ENCODE peak calls at places on chromosome 22, in eight cellular contexts. One of them, this sample, is unnamed.

GRCh38 chr22:22855617-22856308 is 31.9 kb upstream of the IGLL5 start:
- DNase-seq in A549: no peak
- DNase-seq in CD4-positive, CD25-positive, alpha-beta regulatory T cell: no peak
- DNase-seq in heart right ventricle: no peak
- DNase-seq in tibial nerve: no peak
- DNase-seq in breast epithelium: no peak
- DNase-seq in dorsolateral prefrontal cortex: no peak
- DNase-seq in ovary: no peak
- DNase-seq in this sample: no peak

GRCh38 chr22:24410110-24410856 is 17.1 kb upstream of the ADORA2A start:
- DNase-seq in A549: no peak
- DNase-seq in CD4-positive, CD25-positive, alpha-beta regulatory T cell: no peak
- DNase-seq in heart right ventricle: no peak
- DNase-seq in tibial nerve: no peak
- DNase-seq in breast epithelium: no peak
- DNase-seq in dorsolateral prefrontal cortex: no peak
- DNase-seq in ovary: no peak
- DNase-seq in this sample: no peak

GRCh38 chr22:37967637-37968451 is 14.3 kb downstream of the POLR2F start:
- DNase-seq in A549: no peak
- DNase-seq in CD4-positive, CD25-positive, alpha-beta regulatory T cell: no peak
- DNase-seq in heart right ventricle: no peak
- DNase-seq in tibial nerve: no peak
- DNase-seq in breast epithelium: no peak
- DNase-seq in dorsolateral prefrontal cortex: no peak
- DNase-seq in ovary: no peak
- DNase-seq in this sample: no peak

GRCh38 chr22:35065796-35066218 is at the start of gene ISX:
- DNase-seq in A549: no peak
- DNase-seq in CD4-positive, CD25-positive, alpha-beta regulatory T cell: no peak
- DNase-seq in heart right ventricle: no peak
- DNase-seq in tibial nerve: no peak
- DNase-seq in breast epithelium: no peak
- DNase-seq in dorsolateral prefrontal cortex: no peak
- DNase-seq in ovary: no peak
- DNase-seq in this sample: no peak

GRCh38 chr22:50266994-50267393 is 3.2 kb downstream of the MAPK11 start:
- DNase-seq in A549: no peak
- DNase-seq in CD4-positive, CD25-positive, alpha-beta regulatory T cell: no peak
- DNase-seq in heart right ventricle: no peak
- DNase-seq in tibial nerve: no peak
- DNase-seq in breast epithelium: no peak
- DNase-seq in dorsolateral prefrontal cortex: no peak
- DNase-seq in ovary: no peak
- DNase-seq in this sample: no peak

GRCh38 chr22:24474221-24474620 is 20.9 kb upstream of the UPB1 start:
- DNase-seq in A549: no peak
- DNase-seq in CD4-positive, CD25-positive, alpha-beta regulatory T cell: no peak
- DNase-seq in heart right ventricle: no peak
- DNase-seq in tibial nerve: no peak
- DNase-seq in breast epithelium: no peak
- DNase-seq in dorsolateral prefrontal cortex: no peak
- DNase-seq in ovary: no peak
- DNase-seq in this sample: no peak

GRCh38 chr22:36775966-36776669 is at the start of gene IFT27:
- DNase-seq in A549: peak
- DNase-seq in CD4-positive, CD25-positive, alpha-beta regulatory T cell: peak
- DNase-seq in heart right ventricle: peak
- DNase-seq in tibial nerve: peak
- DNase-seq in breast epithelium: peak
- DNase-seq in dorsolateral prefrontal cortex: peak
- DNase-seq in ovary: peak
- DNase-seq in this sample: peak

GRCh38 chr22:17337639-17338038 is 31.6 kb upstream of the CECR2 start:
- DNase-seq in A549: no peak
- DNase-seq in CD4-positive, CD25-positive, alpha-beta regulatory T cell: no peak
- DNase-seq in heart right ventricle: no peak
- DNase-seq in tibial nerve: no peak
- DNase-seq in breast epithelium: no peak
- DNase-seq in dorsolateral prefrontal cortex: no peak
- DNase-seq in ovary: no peak
- DNase-seq in this sample: no peak

GRCh38 chr22:39177791-39178190 is 25.3 kb upstream of the CBX7 start:
- DNase-seq in A549: no peak
- DNase-seq in CD4-positive, CD25-positive, alpha-beta regulatory T cell: no peak
- DNase-seq in heart right ventricle: peak
- DNase-seq in tibial nerve: no peak
- DNase-seq in breast epithelium: peak
- DNase-seq in dorsolateral prefrontal cortex: no peak
- DNase-seq in ovary: no peak
- DNase-seq in this sample: peak

DNA sequence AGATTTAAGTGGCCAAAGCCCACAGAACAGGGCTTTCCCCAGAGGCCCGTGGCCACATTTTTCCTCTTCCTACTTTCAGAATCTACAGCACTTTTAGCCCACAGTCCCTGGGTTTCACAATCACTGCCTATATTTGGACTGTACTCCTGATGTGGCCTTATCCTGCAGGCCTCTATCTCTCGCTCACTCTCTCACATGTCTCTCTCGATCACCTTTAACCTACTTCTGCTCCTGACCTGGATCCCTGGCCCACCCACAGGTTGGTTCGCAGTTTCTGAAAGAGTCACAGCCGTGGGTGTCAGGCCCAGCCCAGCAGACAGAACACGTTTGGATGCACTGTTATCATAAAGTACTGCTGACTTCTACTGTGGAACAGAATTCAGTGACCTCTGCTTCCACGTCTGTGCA is 55.5 kb downstream of the LARGE1 start:
- DNase-seq in A549: no peak
- DNase-seq in CD4-positive, CD25-positive, alpha-beta regulatory T cell: no peak
- DNase-seq in heart right ventricle: peak
- DNase-seq in tibial nerve: no peak
- DNase-seq in breast epithelium: no peak
- DNase-seq in dorsolateral prefrontal cortex: no peak
- DNase-seq in ovary: no peak
- DNase-seq in this sample: peak
- H3K27ac ChIP-seq in A549: no peak
- H3K27ac ChIP-seq in CD4-positive, CD25-positive, alpha-beta regulatory T cell: no peak
- H3K27ac ChIP-seq in heart right ventricle: peak
- H3K27ac ChIP-seq in tibial nerve: no peak
- H3K27ac ChIP-seq in breast epithelium: no peak
- H3K27ac ChIP-seq in dorsolateral prefrontal cortex: peak
- H3K27ac ChIP-seq in ovary: peak
- H3K27ac ChIP-seq in this sample: peak

GRCh38 chr22:44583076-44583760 is 85.2 kb upstream of the RTL6 start:
- DNase-seq in A549: peak
- DNase-seq in CD4-positive, CD25-positive, alpha-beta regulatory T cell: no peak
- DNase-seq in heart right ventricle: no peak
- DNase-seq in tibial nerve: no peak
- DNase-seq in breast epithelium: no peak
- DNase-seq in dorsolateral prefrontal cortex: peak
- DNase-seq in ovary: peak
- DNase-seq in this sample: peak

GRCh38 chr22:44583854-44584253 is 85.8 kb upstream of the RTL6 start:
- DNase-seq in A549: no peak
- DNase-seq in CD4-positive, CD25-positive, alpha-beta regulatory T cell: no peak
- DNase-seq in heart right ventricle: no peak
- DNase-seq in tibial nerve: no peak
- DNase-seq in breast epithelium: no peak
- DNase-seq in dorsolateral prefrontal cortex: no peak
- DNase-seq in ovary: peak
- DNase-seq in this sample: peak

GRCh38 chr22:44580176-44580575 is 82.1 kb upstream of the RTL6 start:
- DNase-seq in A549: no peak
- DNase-seq in CD4-positive, CD25-positive, alpha-beta regulatory T cell: no peak
- DNase-seq in heart right ventricle: no peak
- DNase-seq in tibial nerve: no peak
- DNase-seq in breast epithelium: no peak
- DNase-seq in dorsolateral prefrontal cortex: no peak
- DNase-seq in ovary: peak
- DNase-seq in this sample: no peak

GRCh38 chr22:44580756-44581435 is 82.9 kb upstream of the RTL6 start:
- DNase-seq in A549: no peak
- DNase-seq in CD4-positive, CD25-positive, alpha-beta regulatory T cell: no peak
- DNase-seq in heart right ventricle: no peak
- DNase-seq in tibial nerve: no peak
- DNase-seq in breast epithelium: no peak
- DNase-seq in dorsolateral prefrontal cortex: no peak
- DNase-seq in ovary: peak
- DNase-seq in this sample: peak

GRCh38 chr22:44582016-44582415 is 84.0 kb upstream of the RTL6 start:
- DNase-seq in A549: no peak
- DNase-seq in CD4-positive, CD25-positive, alpha-beta regulatory T cell: no peak
- DNase-seq in heart right ventricle: no peak
- DNase-seq in tibial nerve: peak
- DNase-seq in breast epithelium: no peak
- DNase-seq in dorsolateral prefrontal cortex: peak
- DNase-seq in ovary: peak
- DNase-seq in this sample: peak
- H3K27ac ChIP-seq in A549: no peak
- H3K27ac ChIP-seq in CD4-positive, CD25-positive, alpha-beta regulatory T cell: no peak
- H3K27ac ChIP-seq in heart right ventricle: no peak
- H3K27ac ChIP-seq in tibial nerve: no peak
- H3K27ac ChIP-seq in breast epithelium: no peak
- H3K27ac ChIP-seq in dorsolateral prefrontal cortex: no peak
- H3K27ac ChIP-seq in ovary: no peak
- H3K27ac ChIP-seq in this sample: no peak

GRCh38 chr22:20114506-20115475 is 1.1 kb upstream of the RANBP1 start:
- DNase-seq in A549: no peak
- DNase-seq in CD4-positive, CD25-positive, alpha-beta regulatory T cell: no peak
- DNase-seq in heart right ventricle: no peak
- DNase-seq in tibial nerve: no peak
- DNase-seq in breast epithelium: no peak
- DNase-seq in dorsolateral prefrontal cortex: no peak
- DNase-seq in ovary: peak
- DNase-seq in this sample: no peak

GRCh38 chr22:20111689-20112622 is 3.9 kb upstream of the RANBP1 start:
- DNase-seq in A549: no peak
- DNase-seq in CD4-positive, CD25-positive, alpha-beta regulatory T cell: no peak
- DNase-seq in heart right ventricle: no peak
- DNase-seq in tibial nerve: no peak
- DNase-seq in breast epithelium: no peak
- DNase-seq in dorsolateral prefrontal cortex: no peak
- DNase-seq in ovary: peak
- DNase-seq in this sample: peak

GRCh38 chr22:20115691-20116375 is at the start of gene RANBP1:
- DNase-seq in A549: no peak
- DNase-seq in CD4-positive, CD25-positive, alpha-beta regulatory T cell: no peak
- DNase-seq in heart right ventricle: no peak
- DNase-seq in tibial nerve: no peak
- DNase-seq in breast epithelium: no peak
- DNase-seq in dorsolateral prefrontal cortex: no peak
- DNase-seq in ovary: peak
- DNase-seq in this sample: no peak

GRCh38 chr22:20112623-20113511 is 3.0 kb upstream of the RANBP1 start:
- DNase-seq in A549: no peak
- DNase-seq in CD4-positive, CD25-positive, alpha-beta regulatory T cell: no peak
- DNase-seq in heart right ventricle: no peak
- DNase-seq in tibial nerve: no peak
- DNase-seq in breast epithelium: no peak
- DNase-seq in dorsolateral prefrontal cortex: no peak
- DNase-seq in ovary: peak
- DNase-seq in this sample: peak

DNA sequence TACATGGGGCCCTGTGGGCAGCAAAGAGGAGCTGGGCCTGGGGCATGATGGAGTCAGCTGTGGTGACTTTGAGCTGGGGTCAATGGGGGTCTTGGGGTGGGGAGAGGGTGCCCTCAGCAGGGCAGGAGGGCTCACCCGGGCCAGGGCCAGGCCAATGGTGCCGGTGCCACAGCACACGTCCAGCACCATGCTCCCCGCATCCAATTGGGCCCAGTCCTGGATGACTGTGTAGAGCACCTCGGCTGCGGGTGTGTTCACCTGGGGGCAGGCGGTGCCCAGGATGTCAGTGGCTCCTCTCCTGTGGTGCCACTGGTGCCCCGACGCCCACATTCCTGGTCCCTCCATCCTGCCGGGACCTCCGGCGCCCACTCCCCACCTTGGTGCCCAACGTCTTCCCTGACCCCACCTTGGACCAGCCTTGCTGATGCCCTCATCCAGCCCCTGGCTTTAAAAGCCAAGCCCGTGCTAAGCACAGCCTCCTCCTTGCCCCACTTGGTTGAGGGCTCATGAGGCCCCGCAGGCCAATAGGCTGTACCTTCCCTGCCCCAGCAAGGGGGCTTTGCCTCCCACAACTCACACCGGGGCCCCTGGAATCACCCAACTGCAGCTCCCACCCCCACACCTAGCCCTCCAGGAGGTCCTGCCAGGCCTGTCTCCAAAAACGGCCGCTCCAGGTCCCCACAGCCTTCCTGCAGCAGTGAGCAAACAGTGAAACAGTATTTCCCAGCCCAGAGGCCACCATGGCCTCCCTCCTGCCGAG is 2.2 kb upstream of the RANBP1 start:
- DNase-seq in A549: no peak
- DNase-seq in CD4-positive, CD25-positive, alpha-beta regulatory T cell: no peak
- DNase-seq in heart right ventricle: no peak
- DNase-seq in tibial nerve: no peak
- DNase-seq in breast epithelium: no peak
- DNase-seq in dorsolateral prefrontal cortex: no peak
- DNase-seq in ovary: peak
- DNase-seq in this sample: peak
- H3K27ac ChIP-seq in A549: no peak
- H3K27ac ChIP-seq in CD4-positive, CD25-positive, alpha-beta regulatory T cell: no peak
- H3K27ac ChIP-seq in heart right ventricle: no peak
- H3K27ac ChIP-seq in tibial nerve: no peak
- H3K27ac ChIP-seq in breast epithelium: no peak
- H3K27ac ChIP-seq in dorsolateral prefrontal cortex: no peak
- H3K27ac ChIP-seq in ovary: no peak
- H3K27ac ChIP-seq in this sample: no peak

GRCh38 chr22:27776410-27776958 is 25.1 kb downstream of the MN1 start:
- DNase-seq in A549: no peak
- DNase-seq in CD4-positive, CD25-positive, alpha-beta regulatory T cell: no peak
- DNase-seq in heart right ventricle: no peak
- DNase-seq in tibial nerve: no peak
- DNase-seq in breast epithelium: no peak
- DNase-seq in dorsolateral prefrontal cortex: no peak
- DNase-seq in ovary: no peak
- DNase-seq in this sample: no peak

GRCh38 chr22:27777128-27777527 is 24.4 kb downstream of the MN1 start:
- DNase-seq in A549: no peak
- DNase-seq in CD4-positive, CD25-positive, alpha-beta regulatory T cell: no peak
- DNase-seq in heart right ventricle: no peak
- DNase-seq in tibial nerve: no peak
- DNase-seq in breast epithelium: no peak
- DNase-seq in dorsolateral prefrontal cortex: no peak
- DNase-seq in ovary: no peak
- DNase-seq in this sample: no peak

GRCh38 chr22:27775087-27775697 is 26.4 kb downstream of the MN1 start:
- DNase-seq in A549: no peak
- DNase-seq in CD4-positive, CD25-positive, alpha-beta regulatory T cell: no peak
- DNase-seq in heart right ventricle: no peak
- DNase-seq in tibial nerve: no peak
- DNase-seq in breast epithelium: no peak
- DNase-seq in dorsolateral prefrontal cortex: no peak
- DNase-seq in ovary: no peak
- DNase-seq in this sample: no peak

GRCh38 chr22:27774200-27774599 is 27.4 kb downstream of the MN1 start:
- DNase-seq in A549: no peak
- DNase-seq in CD4-positive, CD25-positive, alpha-beta regulatory T cell: no peak
- DNase-seq in heart right ventricle: no peak
- DNase-seq in tibial nerve: no peak
- DNase-seq in breast epithelium: no peak
- DNase-seq in dorsolateral prefrontal cortex: no peak
- DNase-seq in ovary: no peak
- DNase-seq in this sample: peak

GRCh38 chr22:27775698-27776409 is 25.7 kb downstream of the MN1 start:
- DNase-seq in A549: no peak
- DNase-seq in CD4-positive, CD25-positive, alpha-beta regulatory T cell: no peak
- DNase-seq in heart right ventricle: no peak
- DNase-seq in tibial nerve: no peak
- DNase-seq in breast epithelium: no peak
- DNase-seq in dorsolateral prefrontal cortex: no peak
- DNase-seq in ovary: no peak
- DNase-seq in this sample: no peak
- H3K27ac ChIP-seq in A549: no peak
- H3K27ac ChIP-seq in CD4-positive, CD25-positive, alpha-beta regulatory T cell: no peak
- H3K27ac ChIP-seq in heart right ventricle: peak
- H3K27ac ChIP-seq in tibial nerve: peak
- H3K27ac ChIP-seq in breast epithelium: no peak
- H3K27ac ChIP-seq in dorsolateral prefrontal cortex: peak
- H3K27ac ChIP-seq in ovary: peak
- H3K27ac ChIP-seq in this sample: no peak